ENCODE peak calls at places on chromosomes 11 and 22, in four cellular contexts. B is cardiac muscle cell, F is foreskin fibroblast, O is HCT116. T is an unnamed sample.

GRCh38 chr11:71518506-71519471 is 8.3 kb upstream of the KRTAP5-7 start:
- DNase-seq in B (no peak), F (no peak), O (no peak), T (no peak)

GRCh38 chr11:93049740-93050139 is 80.3 kb downstream of the MTNR1B start:
- DNase-seq in B (no peak), F (no peak), O (no peak), T (no peak)

GRCh38 chr11:119844808-119845207 is 115.8 kb upstream of the NECTIN1 start:
- DNase-seq in B (peak; percentile 68), F (no peak), O (no peak), T (no peak)

GRCh38 chr11:68843052-68843561 is 1.4 kb upstream of the CPT1A start:
- DNase-seq in B (no peak), F (peak; percentile 23), O (no peak), T (peak; percentile 11)

GRCh38 chr11:73889019-73889418 is 12.2 kb downstream of the PAAF1 start:
- DNase-seq in B (no peak), F (peak; percentile 55), O (no peak), T (no peak)

GRCh38 chr22:50194037-50194809 is 6.6 kb upstream of the SELENOO start:
- DNase-seq in B (no peak), F (no peak), O (no peak), T (no peak)

GRCh38 chr22:33513388-33514336 is 406.6 kb downstream of the LARGE1 start:
- DNase-seq in B (no peak), F (no peak), O (no peak), T (no peak)

GRCh38 chr11:92349478-92350156 is 125.0 kb downstream of the FAT3 start:
- DNase-seq in B (peak; percentile 39), F (no peak), O (no peak), T (no peak)

GRCh38 chr22:33467718-33468117 is 409.5 kb upstream of the SYN3 start:
- DNase-seq in B (no peak), F (no peak), O (no peak), T (no peak)

GRCh38 chr22:31289335-31289734 is 3.0 kb downstream of the PIK3IP1 start:
- DNase-seq in B (no peak), F (no peak), O (no peak), T (no peak)

GRCh38 chr22:48576333-48577013 is 1251.2 kb downstream of the BRD1 start:
- DNase-seq in B (peak; percentile 55), F (peak; percentile 4), O (no peak), T (no peak)

GRCh38 chr11:10666976-10667892 is 26.3 kb downstream of the IRAG1 start:
- DNase-seq in B (no peak), F (peak; percentile 76), O (no peak), T (no peak)

GRCh38 chr22:25210831-25211230 is 8.6 kb upstream of the CRYBB2 start:
- DNase-seq in B (no peak), F (no peak), O (no peak), T (no peak)

GRCh38 chr11:116725434-116726221 is 47.2 kb downstream of the BUD13 start:
- DNase-seq in B (no peak), F (peak; percentile 56), O (no peak), T (no peak)

GRCh38 chr22:26806445-26807170 is 149.2 kb downstream of the MIAT start:
- DNase-seq in B (no peak), F (no peak), O (no peak), T (no peak)

GRCh38 chr11:65437436-65438227 is 15.0 kb downstream of the NEAT1 start:
- DNase-seq in B (no peak), F (peak; percentile 17), O (no peak), T (no peak)

GRCh38 chr11:67429722-67430121 is 1.4 kb downstream of the RPS6KB2 start:
- DNase-seq in B (no peak), F (no peak), O (no peak), T (no peak)

GRCh38 chr11:64358907-64359711 is at the start of gene RPS6KA4:
- DNase-seq in B (peak; percentile 84), F (peak; percentile 90), O (no peak), T (peak; percentile 78)

GRCh38 chr11:69744435-69744834 is 30.7 kb downstream of the FGF4 start:
- DNase-seq in B (no peak), F (peak; percentile 53), O (no peak), T (peak; percentile 22)

GRCh38 chr22:28268176-28268575 is 349.1 kb upstream of the PITPNB start:
- DNase-seq in B (no peak), F (no peak), O (no peak), T (no peak)

GRCh38 chr11:38005597-38005996 is 1407.6 kb upstream of the RAG2 start:
- DNase-seq in B (no peak), F (peak; percentile 31), O (no peak), T (no peak)

GRCh38 chr11:30000986-30001385 is 15.8 kb downstream of the KCNA4 start:
- DNase-seq in B (no peak), F (no peak), O (no peak), T (no peak)

GRCh38 chr11:34988294-34989255 is 72.2 kb downstream of the PDHX start:
- DNase-seq in B (no peak), F (no peak), O (no peak), T (no peak)

GRCh38 chr11:74699615-74700396 is 31.4 kb downstream of the CHRDL2 start:
- DNase-seq in B (no peak), F (no peak), O (no peak), T (no peak)

GRCh38 chr22:20549232-20549841 is 41.9 kb downstream of the MED15 start:
- DNase-seq in B (no peak), F (no peak), O (no peak), T (no peak)

GRCh38 chr22:21803859-21804258 is 63.6 kb downstream of the MAPK1 start:
- DNase-seq in B (no peak), F (no peak), O (no peak), T (no peak)

GRCh38 chr11:69466039-69466438 is 15.4 kb upstream of the LINC01488 start:
- DNase-seq in B (no peak), F (no peak), O (no peak), T (no peak)

GRCh38 chr11:103929168-103929903 is 107.1 kb upstream of the DDI1 start:
- DNase-seq in B (peak; percentile 51), F (no peak), O (no peak), T (no peak)

GRCh38 chr22:28783786-28784671 is 11.5 kb downstream of the CCDC117 start:
- DNase-seq in B (peak; percentile 39), F (no peak), O (no peak), T (no peak)

GRCh38 chr11:1232328-1233321 is 9.8 kb downstream of the MUC5B start:
- DNase-seq in B (no peak), F (no peak), O (no peak), T (no peak)

GRCh38 chr11:96050435-96051182 is 126.7 kb upstream of the MTMR2 start:
- DNase-seq in B (peak; percentile 38), F (peak; percentile 45), O (no peak), T (peak; percentile 18)
- TF ChIP-seq CTCF in B (peak; percentile 34), F (no peak), O (no peak), T (no peak)

GRCh38 chr22:37633693-37634504 is 5.6 kb upstream of the SH3BP1 start:
- DNase-seq in B (peak; percentile 88), F (peak; percentile 89), O (no peak), T (no peak)
- TF ChIP-seq CTCF in B (peak; percentile 13), F (no peak), O (no peak), T (no peak)

GRCh38 chr11:44729718-44730117 is 3.0 kb downstream of the TSPAN18 start:
- DNase-seq in B (no peak), F (no peak), O (no peak), T (no peak)
- TF ChIP-seq CTCF in B (no peak), F (no peak), O (no peak), T (no peak)

GRCh38 chr22:35470903-35471321 is 69.7 kb upstream of the RASD2 start:
- DNase-seq in B (no peak), F (no peak), O (peak; percentile 28), T (no peak)
- TF ChIP-seq CTCF in B (no peak), F (no peak), O (peak; percentile 21), T (no peak)

DNA sequence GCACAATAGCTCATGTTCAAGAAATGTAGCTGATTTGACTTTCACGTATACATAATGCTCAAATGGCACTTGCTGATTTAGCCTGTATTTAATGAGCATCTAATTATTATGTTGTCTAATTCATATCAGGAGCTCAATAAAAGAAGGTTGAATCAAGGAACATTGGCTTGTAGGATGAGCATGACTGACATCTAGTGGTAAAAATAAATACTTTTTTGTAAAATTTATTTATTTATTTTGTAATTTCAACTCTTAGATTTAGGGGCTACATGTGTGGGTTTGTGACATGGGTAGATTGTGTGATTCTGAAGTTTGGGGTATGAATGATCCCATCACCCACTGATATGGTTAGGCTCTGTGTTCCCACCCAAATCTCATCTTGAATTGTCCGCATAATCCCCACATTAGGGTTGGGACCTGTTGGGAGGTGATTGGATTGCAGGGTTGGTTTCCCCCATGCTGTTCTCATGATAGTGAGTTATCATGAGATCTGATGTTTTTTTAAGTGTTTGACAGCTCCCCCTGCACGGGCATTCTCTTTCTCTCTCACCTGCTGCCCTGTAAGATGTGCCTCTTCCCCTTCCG is 1.7 kb upstream of the OR52E5 start:
- DNase-seq in B (no peak), F (peak; percentile 4), O (no peak), T (no peak)
- TF ChIP-seq CTCF in B (peak; percentile 39), F (peak; percentile 26), O (peak; percentile 19), T (no peak)

T was measured in Calu3.